ENCODE peak calls at places on chromosomes 2 and 18, in nine cellular contexts. One of them, this sample, is unnamed. For H3K4me1 and H3K27me3, the result is how much of the 10 kb centered on the place peaks cover.

GRCh38 chr2:10325278-10326145 is 22.8 kb downstream of the HPCAL1 start:
- DNase-seq in lower lobe of right lung: no peak
- DNase-seq in neural progenitor cell: no peak
- DNase-seq in psoas muscle: peak
- DNase-seq in CD8-positive, alpha-beta T cell: no peak
- DNase-seq in breast epithelium: no peak
- DNase-seq in endodermal cell: peak
- DNase-seq in neuronal stem cell: no peak
- DNase-seq in Peyer's patch: no peak
- DNase-seq in this sample: no peak

GRCh38 chr2:191441761-191442160 is 196.6 kb downstream of the MYO1B start:
- DNase-seq in endodermal cell: no peak
- DNase-seq in breast epithelium: no peak
- DNase-seq in psoas muscle: peak
- DNase-seq in neural progenitor cell: no peak
- DNase-seq in lower lobe of right lung: no peak
- DNase-seq in CD8-positive, alpha-beta T cell: no peak
- DNase-seq in Peyer's patch: no peak
- DNase-seq in neuronal stem cell: no peak
- DNase-seq in this sample: no peak

GRCh38 chr2:20128506-20129319 is 77.3 kb upstream of the LAPTM4A start:
- DNase-seq in endodermal cell: no peak
- DNase-seq in psoas muscle: no peak
- DNase-seq in neural progenitor cell: no peak
- DNase-seq in CD8-positive, alpha-beta T cell: no peak
- DNase-seq in breast epithelium: no peak
- DNase-seq in Peyer's patch: no peak
- DNase-seq in neuronal stem cell: no peak
- DNase-seq in lower lobe of right lung: no peak
- DNase-seq in this sample: no peak

GRCh38 chr2:30255466-30256408 is 24.4 kb downstream of the LBH start:
- DNase-seq in neuronal stem cell: no peak
- DNase-seq in lower lobe of right lung: no peak
- DNase-seq in CD8-positive, alpha-beta T cell: no peak
- DNase-seq in breast epithelium: no peak
- DNase-seq in Peyer's patch: no peak
- DNase-seq in endodermal cell: no peak
- DNase-seq in psoas muscle: no peak
- DNase-seq in neural progenitor cell: peak
- DNase-seq in this sample: no peak

GRCh38 chr2:203379156-203379555 is 51.0 kb downstream of the ABI2 start:
- DNase-seq in lower lobe of right lung: no peak
- DNase-seq in Peyer's patch: no peak
- DNase-seq in CD8-positive, alpha-beta T cell: no peak
- DNase-seq in endodermal cell: no peak
- DNase-seq in neural progenitor cell: no peak
- DNase-seq in neuronal stem cell: no peak
- DNase-seq in psoas muscle: no peak
- DNase-seq in breast epithelium: no peak
- DNase-seq in this sample: no peak

GRCh38 chr2:229273384-229274338 is 2.6 kb upstream of the PID1 start:
- DNase-seq in lower lobe of right lung: peak
- DNase-seq in psoas muscle: no peak
- DNase-seq in neural progenitor cell: peak
- DNase-seq in Peyer's patch: no peak
- DNase-seq in neuronal stem cell: peak
- DNase-seq in breast epithelium: no peak
- DNase-seq in CD8-positive, alpha-beta T cell: no peak
- DNase-seq in endodermal cell: peak
- DNase-seq in this sample: no peak

GRCh38 chr2:46521215-46521683 is 41.9 kb downstream of the TMEM247 start:
- DNase-seq in psoas muscle: peak
- DNase-seq in CD8-positive, alpha-beta T cell: no peak
- DNase-seq in lower lobe of right lung: peak
- DNase-seq in endodermal cell: no peak
- DNase-seq in neuronal stem cell: no peak
- DNase-seq in Peyer's patch: no peak
- DNase-seq in neural progenitor cell: no peak
- DNase-seq in breast epithelium: peak
- DNase-seq in this sample: no peak

GRCh38 chr18:904135-905090 is at the start of gene ADCYAP1:
- DNase-seq in endodermal cell: peak
- DNase-seq in CD8-positive, alpha-beta T cell: no peak
- DNase-seq in breast epithelium: no peak
- DNase-seq in neuronal stem cell: no peak
- DNase-seq in neural progenitor cell: peak
- DNase-seq in psoas muscle: no peak
- DNase-seq in Peyer's patch: no peak
- DNase-seq in lower lobe of right lung: no peak
- DNase-seq in this sample: no peak

GRCh38 chr18:43620936-43621335 is 343.6 kb upstream of the SYT4 start:
- DNase-seq in neuronal stem cell: peak
- DNase-seq in neural progenitor cell: peak
- DNase-seq in breast epithelium: no peak
- DNase-seq in psoas muscle: no peak
- DNase-seq in Peyer's patch: no peak
- DNase-seq in CD8-positive, alpha-beta T cell: no peak
- DNase-seq in lower lobe of right lung: no peak
- DNase-seq in endodermal cell: peak
- DNase-seq in this sample: no peak

GRCh38 chr18:7116001-7116831 is 1.4 kb downstream of the LAMA1 start:
- DNase-seq in neural progenitor cell: peak
- DNase-seq in CD8-positive, alpha-beta T cell: no peak
- DNase-seq in breast epithelium: no peak
- DNase-seq in Peyer's patch: no peak
- DNase-seq in endodermal cell: peak
- DNase-seq in psoas muscle: no peak
- DNase-seq in lower lobe of right lung: no peak
- DNase-seq in neuronal stem cell: peak
- DNase-seq in this sample: no peak

GRCh38 chr2:68059769-68060525 is 2.9 kb downstream of the C1D start:
- DNase-seq in psoas muscle: no peak
- DNase-seq in lower lobe of right lung: no peak
- DNase-seq in endodermal cell: peak
- DNase-seq in CD8-positive, alpha-beta T cell: no peak
- DNase-seq in Peyer's patch: no peak
- DNase-seq in breast epithelium: no peak
- DNase-seq in neuronal stem cell: no peak
- DNase-seq in neural progenitor cell: no peak
- DNase-seq in this sample: no peak

GRCh38 chr2:137886432-137886831 is 77.8 kb upstream of the HNMT start:
- DNase-seq in Peyer's patch: no peak
- DNase-seq in neural progenitor cell: peak
- DNase-seq in lower lobe of right lung: no peak
- DNase-seq in CD8-positive, alpha-beta T cell: no peak
- DNase-seq in neuronal stem cell: no peak
- DNase-seq in psoas muscle: no peak
- DNase-seq in endodermal cell: peak
- DNase-seq in breast epithelium: no peak
- DNase-seq in this sample: no peak

GRCh38 chr2:234840336-234840735 is 111.5 kb upstream of the SH3BP4 start:
- DNase-seq in lower lobe of right lung: no peak
- DNase-seq in psoas muscle: no peak
- DNase-seq in neural progenitor cell: peak
- DNase-seq in CD8-positive, alpha-beta T cell: no peak
- DNase-seq in neuronal stem cell: peak
- DNase-seq in breast epithelium: no peak
- DNase-seq in endodermal cell: peak
- DNase-seq in Peyer's patch: no peak
- DNase-seq in this sample: no peak

GRCh38 chr2:224038049-224038829 is 847 bp downstream of the SERPINE2 start:
- DNase-seq in psoas muscle: peak
- DNase-seq in lower lobe of right lung: no peak
- DNase-seq in Peyer's patch: no peak
- DNase-seq in neural progenitor cell: peak
- DNase-seq in endodermal cell: peak
- DNase-seq in neuronal stem cell: peak
- DNase-seq in breast epithelium: no peak
- DNase-seq in CD8-positive, alpha-beta T cell: peak
- DNase-seq in this sample: peak

GRCh38 chr2:240205348-240205747 is 64.9 kb upstream of the OTOS start:
- DNase-seq in endodermal cell: peak
- DNase-seq in lower lobe of right lung: no peak
- DNase-seq in breast epithelium: no peak
- DNase-seq in neural progenitor cell: peak
- DNase-seq in CD8-positive, alpha-beta T cell: no peak
- DNase-seq in Peyer's patch: no peak
- DNase-seq in psoas muscle: peak
- DNase-seq in neuronal stem cell: no peak
- DNase-seq in this sample: no peak

GRCh38 chr18:7548226-7548625 is 18.9 kb upstream of the PTPRM start:
- DNase-seq in neuronal stem cell: no peak
- DNase-seq in lower lobe of right lung: no peak
- DNase-seq in psoas muscle: no peak
- DNase-seq in CD8-positive, alpha-beta T cell: no peak
- DNase-seq in neural progenitor cell: no peak
- DNase-seq in breast epithelium: no peak
- DNase-seq in endodermal cell: no peak
- DNase-seq in Peyer's patch: no peak
- DNase-seq in this sample: no peak

GRCh38 chr2:45721150-45721549 is 69.7 kb downstream of the PRKCE start:
- DNase-seq in breast epithelium: no peak
- DNase-seq in neuronal stem cell: no peak
- DNase-seq in lower lobe of right lung: no peak
- DNase-seq in neural progenitor cell: no peak
- DNase-seq in endodermal cell: no peak
- DNase-seq in CD8-positive, alpha-beta T cell: no peak
- DNase-seq in Peyer's patch: no peak
- DNase-seq in psoas muscle: no peak
- DNase-seq in this sample: no peak

GRCh38 chr2:176638167-176639015 is 369.1 kb downstream of the MTX2 start:
- DNase-seq in psoas muscle: peak
- DNase-seq in neuronal stem cell: peak
- DNase-seq in Peyer's patch: peak
- DNase-seq in lower lobe of right lung: peak
- DNase-seq in breast epithelium: peak
- DNase-seq in CD8-positive, alpha-beta T cell: peak
- DNase-seq in neural progenitor cell: peak
- DNase-seq in endodermal cell: peak
- DNase-seq in this sample: peak

GRCh38 chr18:33606621-33607020 is 28.6 kb downstream of the ASXL3 start:
- DNase-seq in Peyer's patch: no peak
- DNase-seq in endodermal cell: no peak
- DNase-seq in neuronal stem cell: peak
- DNase-seq in breast epithelium: no peak
- DNase-seq in psoas muscle: no peak
- DNase-seq in CD8-positive, alpha-beta T cell: no peak
- DNase-seq in neural progenitor cell: peak
- DNase-seq in lower lobe of right lung: no peak
- DNase-seq in this sample: no peak

DNA sequence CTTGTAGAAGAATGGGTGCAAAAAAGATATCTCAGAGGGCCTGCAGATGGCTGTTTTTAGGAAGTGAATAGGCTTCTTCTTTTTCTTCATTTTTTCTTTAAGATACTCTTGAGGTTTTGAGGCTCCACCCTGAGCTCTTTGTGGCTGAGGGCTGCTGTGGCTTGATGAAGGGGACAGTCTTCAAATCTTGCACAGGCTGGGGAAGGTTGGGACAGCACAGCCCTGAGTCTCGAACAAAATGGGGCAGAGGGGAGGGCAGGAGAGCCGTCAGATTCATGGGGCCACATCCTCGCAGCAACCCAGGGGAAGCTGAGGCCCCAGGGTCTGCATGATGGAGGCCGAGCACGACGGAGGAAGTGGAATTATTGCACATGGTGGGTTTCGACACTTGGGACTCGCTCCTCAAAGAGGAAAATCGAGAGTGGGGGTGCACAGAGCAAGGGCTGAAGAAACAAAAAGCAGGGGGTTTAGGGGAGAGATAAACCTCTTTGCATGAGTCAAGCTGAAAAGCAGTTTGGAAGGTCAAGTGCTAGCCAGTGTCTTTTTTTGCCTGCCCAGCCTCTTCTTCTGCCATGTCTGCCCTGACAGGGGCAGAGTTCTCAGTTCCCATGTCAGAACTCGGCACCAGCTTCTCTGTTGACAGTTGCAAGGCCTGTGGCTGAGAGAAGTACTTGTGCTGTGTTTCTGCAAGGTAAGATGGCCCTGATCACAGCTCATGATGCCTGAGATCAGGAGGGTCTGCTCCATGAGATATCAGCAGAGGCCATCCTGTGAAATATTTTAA is 19.5 kb downstream of the INPP4A start:
- DNase-seq in breast epithelium: no peak
- DNase-seq in psoas muscle: no peak
- DNase-seq in neural progenitor cell: no peak
- DNase-seq in Peyer's patch: peak
- DNase-seq in lower lobe of right lung: no peak
- DNase-seq in neuronal stem cell: no peak
- DNase-seq in endodermal cell: no peak
- DNase-seq in CD8-positive, alpha-beta T cell: peak
- DNase-seq in this sample: peak
- H3K4me1 ChIP-seq in breast epithelium: under half
- H3K4me1 ChIP-seq in psoas muscle: under half
- H3K4me1 ChIP-seq in neural progenitor cell: under half
- H3K4me1 ChIP-seq in Peyer's patch: half or more
- H3K4me1 ChIP-seq in lower lobe of right lung: half or more
- H3K4me1 ChIP-seq in neuronal stem cell: under half
- H3K4me1 ChIP-seq in endodermal cell: under half
- H3K4me1 ChIP-seq in CD8-positive, alpha-beta T cell: half or more
- H3K4me1 ChIP-seq in this sample: half or more

GRCh38 chr2:8582850-8583399 is 98.9 kb upstream of the ID2 start:
- DNase-seq in Peyer's patch: no peak
- DNase-seq in psoas muscle: no peak
- DNase-seq in breast epithelium: no peak
- DNase-seq in lower lobe of right lung: no peak
- DNase-seq in endodermal cell: peak
- DNase-seq in neuronal stem cell: no peak
- DNase-seq in CD8-positive, alpha-beta T cell: no peak
- DNase-seq in neural progenitor cell: no peak
- DNase-seq in this sample: no peak
- H3K4me3 ChIP-seq in Peyer's patch: peak
- H3K4me3 ChIP-seq in psoas muscle: peak
- H3K4me3 ChIP-seq in breast epithelium: no peak
- H3K4me3 ChIP-seq in lower lobe of right lung: peak
- H3K4me3 ChIP-seq in endodermal cell: no peak
- H3K4me3 ChIP-seq in neuronal stem cell: no peak
- H3K4me3 ChIP-seq in CD8-positive, alpha-beta T cell: no peak
- H3K4me3 ChIP-seq in neural progenitor cell: no peak
- H3K4me3 ChIP-seq in this sample: no peak

DNA sequence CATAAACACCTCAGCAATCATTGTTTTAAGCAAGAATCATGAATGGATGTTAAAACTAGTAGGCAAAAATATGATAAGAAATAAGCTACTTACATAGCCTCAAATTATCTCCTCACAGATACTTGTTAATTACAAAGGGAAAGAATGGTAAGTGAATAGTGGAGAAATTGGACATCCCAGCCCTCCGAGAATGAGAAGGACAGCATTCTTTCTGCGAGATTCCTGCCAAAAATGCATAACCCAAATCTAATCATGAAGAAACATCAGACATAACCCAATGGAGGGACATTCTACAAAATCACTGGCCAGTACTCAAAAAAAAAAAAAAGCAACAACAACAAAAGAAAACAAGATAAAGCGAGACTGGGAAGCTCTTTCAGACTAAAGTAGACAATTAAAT is 58.0 kb upstream of the GLI2 start:
- DNase-seq in neuronal stem cell: no peak
- DNase-seq in CD8-positive, alpha-beta T cell: no peak
- DNase-seq in neural progenitor cell: no peak
- DNase-seq in psoas muscle: no peak
- DNase-seq in endodermal cell: no peak
- DNase-seq in Peyer's patch: no peak
- DNase-seq in lower lobe of right lung: no peak
- DNase-seq in breast epithelium: no peak
- DNase-seq in this sample: no peak
- H3K27me3 ChIP-seq in neuronal stem cell: under half
- H3K27me3 ChIP-seq in CD8-positive, alpha-beta T cell: under half
- H3K27me3 ChIP-seq in neural progenitor cell: half or more
- H3K27me3 ChIP-seq in psoas muscle: under half
- H3K27me3 ChIP-seq in endodermal cell: under half
- H3K27me3 ChIP-seq in Peyer's patch: under half
- H3K27me3 ChIP-seq in lower lobe of right lung: under half
- H3K27me3 ChIP-seq in breast epithelium: under half
- H3K27me3 ChIP-seq in this sample: under half

GRCh38 chr2:43305537-43305936 is 79.1 kb upstream of the ZFP36L2 start:
- DNase-seq in breast epithelium: no peak
- DNase-seq in neuronal stem cell: no peak
- DNase-seq in Peyer's patch: no peak
- DNase-seq in endodermal cell: no peak
- DNase-seq in lower lobe of right lung: peak
- DNase-seq in psoas muscle: peak
- DNase-seq in neural progenitor cell: no peak
- DNase-seq in CD8-positive, alpha-beta T cell: no peak
- DNase-seq in this sample: no peak
- H3K4me1 ChIP-seq in breast epithelium: under half
- H3K4me1 ChIP-seq in neuronal stem cell: under half
- H3K4me1 ChIP-seq in Peyer's patch: under half
- H3K4me1 ChIP-seq in endodermal cell: under half
- H3K4me1 ChIP-seq in lower lobe of right lung: half or more
- H3K4me1 ChIP-seq in psoas muscle: under half
- H3K4me1 ChIP-seq in neural progenitor cell: under half
- H3K4me1 ChIP-seq in CD8-positive, alpha-beta T cell: under half
- H3K4me1 ChIP-seq in this sample: under half

This sample was measured in CD4-positive, alpha-beta memory T cell.